ENCODE peak calls at places on chromosomes 7 and 10, in four cellular contexts. One of them, this sample, is unnamed.

GRCh38 chr7:41256186-41256945 is 446.5 kb downstream of the INHBA start:
- DNase-seq in pancreas: no peak
- DNase-seq in cardiac fibroblast: no peak
- DNase-seq in small intestine: no peak
- DNase-seq in this sample: no peak

GRCh38 chr7:155816996-155817395 is 4.7 kb upstream of the SHH start:
- DNase-seq in pancreas: no peak
- DNase-seq in cardiac fibroblast: no peak
- DNase-seq in small intestine: no peak
- DNase-seq in this sample: no peak

GRCh38 chr7:73615886-73616285 is 8.4 kb downstream of the MLXIPL start:
- DNase-seq in pancreas: no peak
- DNase-seq in cardiac fibroblast: no peak
- DNase-seq in small intestine: no peak
- DNase-seq in this sample: no peak

GRCh38 chr10:115355162-115355760 is 262.1 kb downstream of the ATRNL1 start:
- DNase-seq in pancreas: peak
- DNase-seq in cardiac fibroblast: peak
- DNase-seq in small intestine: peak
- DNase-seq in this sample: no peak

GRCh38 chr10:132872658-132873057 is 69.7 kb downstream of the CFAP46 start:
- DNase-seq in pancreas: no peak
- DNase-seq in cardiac fibroblast: no peak
- DNase-seq in small intestine: no peak
- DNase-seq in this sample: no peak

GRCh38 chr7:24755096-24755495 is 2.2 kb downstream of the GSDME start:
- DNase-seq in pancreas: no peak
- DNase-seq in cardiac fibroblast: no peak
- DNase-seq in small intestine: no peak
- DNase-seq in this sample: no peak

GRCh38 chr7:142391191-142391992 is 133.5 kb upstream of the PRSS58 start:
- DNase-seq in pancreas: no peak
- DNase-seq in cardiac fibroblast: no peak
- DNase-seq in small intestine: no peak
- DNase-seq in this sample: no peak

GRCh38 chr7:2477447-2478386 is 1.5 kb upstream of the GRIFIN start:
- DNase-seq in pancreas: peak
- DNase-seq in cardiac fibroblast: peak
- DNase-seq in small intestine: peak
- DNase-seq in this sample: peak

GRCh38 chr10:32980558-32981468 is 22.8 kb upstream of the ITGB1 start:
- DNase-seq in pancreas: peak
- DNase-seq in cardiac fibroblast: peak
- DNase-seq in small intestine: peak
- DNase-seq in this sample: peak

GRCh38 chr7:19958309-19958896 is 185.0 kb upstream of the TMEM196 start:
- DNase-seq in pancreas: no peak
- DNase-seq in cardiac fibroblast: peak
- DNase-seq in small intestine: no peak
- DNase-seq in this sample: no peak

GRCh38 chr7:144606231-144606630 is 202.7 kb upstream of the NOBOX start:
- DNase-seq in pancreas: no peak
- DNase-seq in cardiac fibroblast: peak
- DNase-seq in small intestine: no peak
- DNase-seq in this sample: no peak

GRCh38 chr7:151046603-151047573 is 1.4 kb upstream of the ASIC3 start:
- DNase-seq in pancreas: no peak
- DNase-seq in cardiac fibroblast: peak
- DNase-seq in small intestine: no peak
- DNase-seq in this sample: no peak

GRCh38 chr10:84290235-84290634 is 38.2 kb upstream of the CCSER2 start:
- DNase-seq in pancreas: no peak
- DNase-seq in cardiac fibroblast: no peak
- DNase-seq in small intestine: no peak
- DNase-seq in this sample: no peak

GRCh38 chr7:32059289-32060045 is 10.7 kb downstream of the PDE1C start:
- DNase-seq in pancreas: no peak
- DNase-seq in cardiac fibroblast: no peak
- DNase-seq in small intestine: no peak
- DNase-seq in this sample: no peak

GRCh38 chr7:94183289-94183749 is 179.2 kb upstream of the BET1 start:
- DNase-seq in pancreas: no peak
- DNase-seq in cardiac fibroblast: peak
- DNase-seq in small intestine: no peak
- DNase-seq in this sample: no peak

GRCh38 chr10:124279882-124280281 is 138.8 kb downstream of the OAT start:
- DNase-seq in pancreas: no peak
- DNase-seq in cardiac fibroblast: no peak
- DNase-seq in small intestine: no peak
- DNase-seq in this sample: no peak

GRCh38 chr7:48611993-48612392 is 312.4 kb upstream of the CDC14C start:
- DNase-seq in pancreas: no peak
- DNase-seq in cardiac fibroblast: no peak
- DNase-seq in small intestine: no peak
- DNase-seq in this sample: no peak

GRCh38 chr10:132554991-132555647 is 17.5 kb downstream of the INPP5A start:
- DNase-seq in pancreas: no peak
- DNase-seq in cardiac fibroblast: no peak
- DNase-seq in small intestine: no peak
- DNase-seq in this sample: peak

GRCh38 chr10:73647211-73647874 is 6.1 kb upstream of the MYOZ1 start:
- DNase-seq in pancreas: peak
- DNase-seq in cardiac fibroblast: peak
- DNase-seq in small intestine: peak
- DNase-seq in this sample: peak

GRCh38 chr7:23966941-23967340 is 256.9 kb downstream of the STK31 start:
- DNase-seq in pancreas: no peak
- DNase-seq in cardiac fibroblast: no peak
- DNase-seq in small intestine: no peak
- DNase-seq in this sample: no peak

GRCh38 chr10:86824151-86824550 is 67.7 kb downstream of the BMPR1A start:
- DNase-seq in pancreas: no peak
- DNase-seq in cardiac fibroblast: no peak
- DNase-seq in small intestine: no peak
- DNase-seq in this sample: no peak

GRCh38 chr10:88114368-88114767 is 250.9 kb downstream of the PTEN start:
- DNase-seq in pancreas: peak
- DNase-seq in cardiac fibroblast: peak
- DNase-seq in small intestine: peak
- DNase-seq in this sample: peak

GRCh38 chr7:159012353-159013069 is 132.2 kb downstream of the VIPR2 start:
- DNase-seq in pancreas: peak
- DNase-seq in cardiac fibroblast: peak
- DNase-seq in small intestine: peak
- DNase-seq in this sample: peak

GRCh38 chr7:69598081-69598486 is at the start of gene AUTS2:
- DNase-seq in pancreas: peak
- DNase-seq in cardiac fibroblast: peak
- DNase-seq in small intestine: peak
- DNase-seq in this sample: peak

GRCh38 chr7:70723339-70723738 is 408.6 kb upstream of the GALNT17 start:
- DNase-seq in pancreas: no peak
- DNase-seq in cardiac fibroblast: no peak
- DNase-seq in small intestine: no peak
- DNase-seq in this sample: no peak

GRCh38 chr7:87140271-87140748 is 11.9 kb upstream of the DMTF1 start:
- DNase-seq in pancreas: no peak
- DNase-seq in cardiac fibroblast: peak
- DNase-seq in small intestine: peak
- DNase-seq in this sample: no peak

GRCh38 chr10:103618575-103619423 is 125.3 kb downstream of the NEURL1 start:
- DNase-seq in pancreas: peak
- DNase-seq in cardiac fibroblast: peak
- DNase-seq in small intestine: no peak
- DNase-seq in this sample: peak

GRCh38 chr7:4014649-4015048 is 667.4 kb upstream of the FOXK1 start:
- DNase-seq in pancreas: no peak
- DNase-seq in cardiac fibroblast: no peak
- DNase-seq in small intestine: no peak
- DNase-seq in this sample: no peak

GRCh38 chr10:108204528-108205313 is 1040.2 kb upstream of the SORCS1 start:
- DNase-seq in pancreas: peak
- DNase-seq in cardiac fibroblast: peak
- DNase-seq in small intestine: no peak
- DNase-seq in this sample: no peak

GRCh38 chr7:23184709-23185354 is 3.0 kb downstream of the NUP42 start:
- DNase-seq in pancreas: no peak
- DNase-seq in cardiac fibroblast: peak
- DNase-seq in small intestine: peak
- DNase-seq in this sample: no peak

GRCh38 chr7:132179681-132180080 is 396.6 kb downstream of the PLXNA4 start:
- DNase-seq in pancreas: no peak
- DNase-seq in cardiac fibroblast: no peak
- DNase-seq in small intestine: no peak
- DNase-seq in this sample: no peak

GRCh38 chr10:34796133-34796532 is 19.0 kb downstream of the PARD3 start:
- DNase-seq in pancreas: no peak
- DNase-seq in cardiac fibroblast: no peak
- DNase-seq in small intestine: no peak
- DNase-seq in this sample: no peak

GRCh38 chr10:114412907-114413386 is 8.6 kb upstream of the AFAP1L2 start:
- DNase-seq in pancreas: no peak
- DNase-seq in cardiac fibroblast: peak
- DNase-seq in small intestine: peak
- DNase-seq in this sample: peak

GRCh38 chr7:127119517-127119916 is 133.2 kb downstream of the GRM8 start:
- DNase-seq in pancreas: no peak
- DNase-seq in cardiac fibroblast: no peak
- DNase-seq in small intestine: no peak
- DNase-seq in this sample: no peak

GRCh38 chr7:908159-908918 is 32.0 kb downstream of the GET4 start:
- DNase-seq in pancreas: no peak
- DNase-seq in cardiac fibroblast: no peak
- DNase-seq in small intestine: no peak
- DNase-seq in this sample: no peak
- H3K4me3 ChIP-seq in pancreas: peak
- H3K4me3 ChIP-seq in cardiac fibroblast: no peak
- H3K4me3 ChIP-seq in small intestine: peak
- H3K4me3 ChIP-seq in this sample: peak

GRCh38 chr7:100720320-100720644 is at the start of gene EPO:
- DNase-seq in pancreas: no peak
- DNase-seq in cardiac fibroblast: no peak
- DNase-seq in small intestine: no peak
- DNase-seq in this sample: no peak
- H3K4me3 ChIP-seq in pancreas: peak
- H3K4me3 ChIP-seq in cardiac fibroblast: no peak
- H3K4me3 ChIP-seq in small intestine: no peak
- H3K4me3 ChIP-seq in this sample: peak

DNA sequence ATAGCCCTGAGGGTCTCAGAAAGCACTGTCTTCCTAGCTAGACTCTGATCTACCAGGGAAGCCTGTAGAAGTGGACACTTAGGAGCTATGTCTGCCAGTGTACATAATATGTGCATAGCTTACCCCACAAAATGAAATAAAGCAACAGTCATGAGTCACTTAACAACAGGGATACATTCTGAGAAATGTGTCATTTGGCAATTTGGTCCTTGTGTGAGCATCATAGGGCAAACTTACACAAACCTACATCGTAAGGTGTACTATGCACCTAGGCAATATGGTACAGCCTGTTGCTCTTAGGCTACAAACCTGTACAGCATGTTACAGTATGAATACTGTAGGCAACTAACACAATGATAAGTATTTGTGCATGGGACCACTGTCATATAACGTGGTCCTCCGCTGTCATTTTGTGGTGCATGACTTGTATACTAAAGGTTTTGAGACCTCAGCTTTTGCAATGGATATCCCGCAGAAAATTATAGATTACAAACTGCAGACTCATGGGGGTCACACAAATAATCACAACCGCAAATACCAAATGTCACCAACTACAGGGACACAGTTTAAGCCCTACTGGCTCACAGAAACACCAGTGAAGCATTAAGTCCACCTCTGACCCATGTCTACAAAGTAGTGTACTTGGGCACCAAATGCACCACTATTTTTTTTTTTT is 1.7 kb downstream of the URGCP start:
- DNase-seq in pancreas: no peak
- DNase-seq in cardiac fibroblast: no peak
- DNase-seq in small intestine: peak
- DNase-seq in this sample: no peak
- H3K4me3 ChIP-seq in pancreas: peak
- H3K4me3 ChIP-seq in cardiac fibroblast: peak
- H3K4me3 ChIP-seq in small intestine: peak
- H3K4me3 ChIP-seq in this sample: peak

GRCh38 chr7:112336261-112336660 is 114.0 kb upstream of the IFRD1 start:
- DNase-seq in pancreas: no peak
- DNase-seq in cardiac fibroblast: no peak
- DNase-seq in small intestine: no peak
- DNase-seq in this sample: no peak
- H3K4me3 ChIP-seq in pancreas: no peak
- H3K4me3 ChIP-seq in cardiac fibroblast: no peak
- H3K4me3 ChIP-seq in small intestine: no peak
- H3K4me3 ChIP-seq in this sample: no peak

GRCh38 chr10:118045154-118045841 is 1.4 kb downstream of the RAB11FIP2 start:
- DNase-seq in pancreas: no peak
- DNase-seq in cardiac fibroblast: no peak
- DNase-seq in small intestine: no peak
- DNase-seq in this sample: no peak
- H3K4me3 ChIP-seq in pancreas: peak
- H3K4me3 ChIP-seq in cardiac fibroblast: peak
- H3K4me3 ChIP-seq in small intestine: peak
- H3K4me3 ChIP-seq in this sample: peak

This sample was measured in left ventricle myocardium inferior.